ENCODE peak calls at places on chromosomes 6 and 20, in eight cellular contexts. M is stimulated activated CD4-positive, alpha-beta T cell treated with anti-CD3 and anti-CD28 coated beads, Interleukin-15, amount 100 ng/mL, for 24 hours; X is HT1080; B is SK-MEL-5; D is SK-N-SH; C is stimulated activated CD8-positive, alpha-beta memory T cell treated with anti-CD3 and anti-CD28 coated beads, Interleukin-12 subunit alpha, Interleukin-12 subunit beta, amount 100 ng/mL, for 4 hours; A is HS-27A; V is substantia nigra. S is an unnamed sample.

GRCh38 chr6:33613146-33613793 is 7.9 kb upstream of the ITPR3 start:
- DNase-seq in M (no peak), X (peak; percentile 77), B (peak; percentile 77), D (no peak), C (no peak), A (no peak), V (no peak), S (no peak)

GRCh38 chr6:17505062-17505476 is 95.0 kb upstream of the FAM8A1 start:
- DNase-seq in M (no peak), X (no peak), B (peak; percentile 67), D (peak; percentile 32), C (no peak), A (no peak), V (no peak), S (no peak)

GRCh38 chr6:169101036-169101805 is 152.4 kb downstream of the THBS2 start:
- DNase-seq in M (no peak), X (no peak), B (no peak), D (no peak), C (no peak), A (no peak), V (no peak), S (no peak)

GRCh38 chr20:38604873-38605303 is 3.3 kb downstream of the ARHGAP40 start:
- DNase-seq in M (no peak), X (peak; percentile 87), B (peak; percentile 42), D (no peak), C (no peak), A (no peak), V (no peak), S (peak; percentile 89)

GRCh38 chr6:148069256-148069655 is 273.4 kb upstream of the SASH1 start:
- DNase-seq in M (no peak), X (no peak), B (no peak), D (no peak), C (no peak), A (no peak), V (no peak), S (no peak)

GRCh38 chr6:163170294-163170883 is 244.1 kb upstream of the QKI start:
- DNase-seq in M (peak; percentile 46), X (peak; percentile 41), B (peak; percentile 32), D (peak; percentile 45), C (no peak), A (no peak), V (no peak), S (no peak)

GRCh38 chr6:31544676-31545075 is 1.7 kb downstream of the ATP6V1G2 start:
- DNase-seq in M (no peak), X (no peak), B (no peak), D (no peak), C (no peak), A (no peak), V (no peak), S (no peak)

GRCh38 chr20:39910536-39910935 is 778.5 kb downstream of the MAFB start:
- DNase-seq in M (no peak), X (no peak), B (no peak), D (no peak), C (no peak), A (no peak), V (no peak), S (no peak)

GRCh38 chr20:19079536-19080299 is 132.7 kb upstream of the SLC24A3 start:
- DNase-seq in M (no peak), X (peak; percentile 84), B (peak; percentile 85), D (no peak), C (no peak), A (peak; percentile 20), V (no peak), S (no peak)

GRCh38 chr6:105272783-105273182 is 93.0 kb upstream of the POPDC3 start:
- DNase-seq in M (no peak), X (peak; percentile 21), B (no peak), D (no peak), C (no peak), A (no peak), V (peak; percentile 1), S (no peak)

GRCh38 chr20:58224974-58225373 is 3.5 kb downstream of the ANKRD60 start:
- DNase-seq in M (no peak), X (no peak), B (no peak), D (no peak), C (no peak), A (no peak), V (no peak), S (no peak)

GRCh38 chr6:99491159-99491558 is 24.1 kb downstream of the USP45 start:
- DNase-seq in M (no peak), X (no peak), B (no peak), D (no peak), C (no peak), A (no peak), V (no peak), S (no peak)

GRCh38 chr6:47631248-47632196 is 66.9 kb upstream of the ADGRF4 start:
- DNase-seq in M (no peak), X (peak; percentile 76), B (peak; percentile 78), D (peak; percentile 19), C (no peak), A (peak; percentile 23), V (no peak), S (no peak)

GRCh38 chr6:36998723-36999466 is 6.6 kb upstream of the FGD2 start:
- DNase-seq in M (no peak), X (no peak), B (no peak), D (peak; percentile 46), C (no peak), A (no peak), V (no peak), S (no peak)

GRCh38 chr6:138028893-138029292 is 78.3 kb downstream of the PERP start:
- DNase-seq in M (no peak), X (no peak), B (no peak), D (no peak), C (no peak), A (no peak), V (no peak), S (no peak)

GRCh38 chr20:19438488-19438887 is 226.0 kb downstream of the SLC24A3 start:
- DNase-seq in M (no peak), X (no peak), B (no peak), D (no peak), C (no peak), A (no peak), V (no peak), S (no peak)

GRCh38 chr20:19252670-19253120 is 40.3 kb downstream of the SLC24A3 start:
- DNase-seq in M (no peak), X (no peak), B (no peak), D (no peak), C (no peak), A (no peak), V (no peak), S (no peak)

GRCh38 chr20:17500271-17500670 is 30.9 kb downstream of the BFSP1 start:
- DNase-seq in M (no peak), X (no peak), B (no peak), D (no peak), C (no peak), A (no peak), V (no peak), S (no peak)

GRCh38 chr6:122673345-122673961 is 63.2 kb downstream of the PKIB start:
- DNase-seq in M (no peak), X (peak; percentile 17), B (no peak), D (no peak), C (no peak), A (no peak), V (no peak), S (no peak)

GRCh38 chr6:97215157-97215769 is 67.8 kb downstream of the MMS22L start:
- DNase-seq in M (peak; percentile 5), X (peak; percentile 43), B (peak; percentile 70), D (peak; percentile 48), C (no peak), A (peak; percentile 9), V (peak; percentile 1), S (no peak)

GRCh38 chr6:24666097-24666615 is 543 bp downstream of the TDP2 start:
- DNase-seq in M (peak; percentile 59), X (no peak), B (no peak), D (peak; percentile 66), C (peak; percentile 28), A (peak; percentile 14), V (no peak), S (peak; percentile 43)

GRCh38 chr6:85453490-85453889 is 3.6 kb downstream of the NT5E start:
- DNase-seq in M (no peak), X (no peak), B (no peak), D (no peak), C (no peak), A (no peak), V (no peak), S (no peak)

GRCh38 chr20:63819224-63819917 is 11.7 kb downstream of the ZBTB46 start:
- DNase-seq in M (no peak), X (no peak), B (peak; percentile 34), D (no peak), C (no peak), A (no peak), V (no peak), S (no peak)

GRCh38 chr20:8523684-8524083 is 391.6 kb downstream of the PLCB1 start:
- DNase-seq in M (no peak), X (no peak), B (peak; percentile 53), D (no peak), C (no peak), A (no peak), V (no peak), S (no peak)

GRCh38 chr6:56349196-56349595 is 101.8 kb upstream of the COL21A1 start:
- DNase-seq in M (no peak), X (peak; percentile 52), B (no peak), D (no peak), C (no peak), A (no peak), V (no peak), S (no peak)

GRCh38 chr6:76439811-76440210 is 367.3 kb upstream of the IMPG1 start:
- DNase-seq in M (no peak), X (no peak), B (no peak), D (no peak), C (no peak), A (no peak), V (no peak), S (no peak)

GRCh38 chr20:45359406-45360148 is 3.4 kb upstream of the SYS1 start:
- DNase-seq in M (no peak), X (peak; percentile 41), B (no peak), D (no peak), C (no peak), A (no peak), V (no peak), S (no peak)

GRCh38 chr6:9405369-9405768 is 970.0 kb upstream of the SLC35B3 start:
- DNase-seq in M (no peak), X (peak; percentile 78), B (no peak), D (no peak), C (no peak), A (peak; percentile 19), V (no peak), S (no peak)

GRCh38 chr20:10807013-10807412 is 133.2 kb upstream of the JAG1 start:
- DNase-seq in M (no peak), X (no peak), B (no peak), D (no peak), C (no peak), A (no peak), V (no peak), S (no peak)

GRCh38 chr6:79719248-79719975 is 88.3 kb downstream of the SH3BGRL2 start:
- DNase-seq in M (no peak), X (peak; percentile 40), B (no peak), D (no peak), C (no peak), A (no peak), V (no peak), S (no peak)